ENCODE peak calls at places on chromosome 19, in six cellular contexts. O, Z, V, D, U and L are unnamed samples.

GRCh38 chr19:703651-704446 is 4.9 kb upstream of the PALM start:
- DNase-seq in O (peak), Z (peak), V (peak), D (no peak), U (peak), L (peak)

GRCh38 chr19:10193666-10194499 is 870 bp downstream of the DNMT1 start:
- DNase-seq in O (peak), Z (peak), V (peak), D (no peak), U (peak), L (no peak)

GRCh38 chr19:22331521-22331920 is 45.3 kb downstream of the ZNF729 start:
- DNase-seq in O (no peak), Z (no peak), V (no peak), D (no peak), U (no peak), L (no peak)

GRCh38 chr19:33302974-33303790 is 848 bp upstream of the CEBPA start:
- DNase-seq in O (no peak), Z (no peak), V (peak), D (no peak), U (no peak), L (no peak)

GRCh38 chr19:8025321-8025720 is 19.9 kb upstream of the ELAVL1 start:
- DNase-seq in O (no peak), Z (no peak), V (no peak), D (no peak), U (no peak), L (no peak)

GRCh38 chr19:36246006-36246391 is 31.1 kb downstream of the ZNF146 start:
- DNase-seq in O (no peak), Z (no peak), V (no peak), D (no peak), U (no peak), L (no peak)

GRCh38 chr19:35348909-35349611 is 1.4 kb downstream of the FFAR1 start:
- DNase-seq in O (no peak), Z (no peak), V (peak), D (no peak), U (no peak), L (no peak)

GRCh38 chr19:10797078-10797477 is 38.9 kb downstream of the TMED1 start:
- DNase-seq in O (no peak), Z (no peak), V (no peak), D (no peak), U (no peak), L (no peak)

GRCh38 chr19:42396248-42396541 is 6.1 kb upstream of the CNFN start:
- DNase-seq in O (no peak), Z (no peak), V (no peak), D (no peak), U (no peak), L (no peak)

GRCh38 chr19:36108684-36109083 is 2.3 kb upstream of the OVOL3 start:
- DNase-seq in O (no peak), Z (no peak), V (no peak), D (no peak), U (no peak), L (no peak)

GRCh38 chr19:8306235-8307054 is 1.7 kb downstream of the CD320 start:
- DNase-seq in O (peak), Z (no peak), V (peak), D (no peak), U (no peak), L (no peak)

GRCh38 chr19:21750586-21751128 is 16.7 kb downstream of the ZNF100 start:
- DNase-seq in O (no peak), Z (no peak), V (no peak), D (no peak), U (no peak), L (no peak)

GRCh38 chr19:21084343-21084742 is 2.3 kb downstream of the ZNF714 start:
- DNase-seq in O (no peak), Z (no peak), V (no peak), D (peak), U (no peak), L (no peak)

GRCh38 chr19:31054430-31054829 is 294.8 kb downstream of the TSHZ3 start:
- DNase-seq in O (no peak), Z (no peak), V (peak), D (no peak), U (no peak), L (no peak)

GRCh38 chr19:55028757-55029156 is 9.3 kb downstream of the GP6 start:
- DNase-seq in O (no peak), Z (no peak), V (no peak), D (no peak), U (no peak), L (no peak)

GRCh38 chr19:5977222-5977784 is 637 bp downstream of the RANBP3 start:
- DNase-seq in O (no peak), Z (no peak), V (no peak), D (no peak), U (no peak), L (no peak)

GRCh38 chr19:19775891-19776205 is 42.9 kb upstream of the ZNF14 start:
- DNase-seq in O (no peak), Z (no peak), V (no peak), D (no peak), U (no peak), L (no peak)

GRCh38 chr19:7869453-7869909 is 4.7 kb downstream of the PRR36 start:
- DNase-seq in O (peak), Z (peak), V (peak), D (no peak), U (peak), L (peak)

GRCh38 chr19:10672529-10673150 is 18.5 kb downstream of the ILF3 start:
- DNase-seq in O (no peak), Z (no peak), V (no peak), D (no peak), U (no peak), L (no peak)

GRCh38 chr19:10333758-10334339 is 520 bp upstream of the RAVER1 start:
- DNase-seq in O (no peak), Z (no peak), V (peak), D (no peak), U (no peak), L (no peak)

GRCh38 chr19:16620584-16620983 is 7.4 kb downstream of the MED26 start:
- DNase-seq in O (no peak), Z (no peak), V (no peak), D (no peak), U (no peak), L (no peak)

GRCh38 chr19:16618248-16618647 is 9.8 kb downstream of the MED26 start:
- DNase-seq in O (no peak), Z (no peak), V (no peak), D (no peak), U (no peak), L (no peak)

GRCh38 chr19:16621165-16621800 is 6.7 kb downstream of the MED26 start:
- DNase-seq in O (no peak), Z (no peak), V (no peak), D (no peak), U (no peak), L (no peak)

GRCh38 chr19:16620018-16620417 is 8.0 kb downstream of the MED26 start:
- DNase-seq in O (no peak), Z (no peak), V (no peak), D (no peak), U (no peak), L (no peak)

GRCh38 chr19:16619456-16619855 is 8.5 kb downstream of the MED26 start:
- DNase-seq in O (no peak), Z (no peak), V (no peak), D (no peak), U (no peak), L (no peak)
- TF ChIP-seq TAF1 in O (no peak), Z (no peak), V (no peak), D (no peak), U (no peak), L (no peak)

DNA sequence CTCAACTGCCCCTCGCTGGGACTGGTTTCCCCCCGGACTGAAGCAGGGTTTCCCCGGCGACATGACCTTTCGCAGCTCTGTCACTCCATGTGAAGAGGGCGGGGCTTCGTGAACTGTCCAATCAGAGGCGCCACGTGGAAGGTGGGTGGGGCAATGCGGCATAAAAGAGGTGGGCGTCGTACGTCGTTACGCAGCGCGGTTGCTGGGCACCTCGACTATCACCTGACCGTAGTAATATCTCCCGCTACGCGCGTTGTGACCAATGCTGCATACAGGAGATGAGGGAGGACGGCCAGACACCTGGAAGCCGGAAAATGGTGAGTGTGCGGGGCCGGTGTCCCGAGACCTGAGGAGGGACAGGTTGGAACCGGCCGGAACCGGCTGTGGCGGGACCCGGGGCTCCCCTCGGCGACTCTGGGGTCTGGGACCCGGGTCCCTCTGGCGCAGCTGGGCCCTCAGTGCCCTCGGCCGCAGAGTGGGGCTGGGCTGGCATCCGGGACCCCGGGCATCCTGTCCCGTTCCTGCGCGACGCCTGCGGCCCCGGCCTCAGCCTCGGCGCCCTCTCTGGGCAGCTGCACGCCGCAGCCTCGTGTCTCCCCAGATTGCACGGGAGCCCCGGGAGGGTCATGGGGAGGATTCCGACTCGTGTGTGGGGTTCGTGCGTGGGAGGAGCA is 32.1 kb downstream of the ZNF136 start:
- DNase-seq in O (no peak), Z (no peak), V (no peak), D (no peak), U (no peak), L (no peak)
- TF ChIP-seq POLR2A in O (no peak), Z (no peak), V (no peak), D (no peak), U (no peak), L (no peak)

GRCh38 chr19:17620696-17621095 is 65.2 kb downstream of the COLGALT1 start:
- DNase-seq in O (no peak), Z (no peak), V (no peak), D (no peak), U (no peak), L (no peak)

GRCh38 chr19:17625043-17625442 is 63.1 kb downstream of the UNC13A start:
- DNase-seq in O (no peak), Z (no peak), V (no peak), D (no peak), U (no peak), L (no peak)

GRCh38 chr19:17625980-17626379 is 62.2 kb downstream of the UNC13A start:
- DNase-seq in O (no peak), Z (no peak), V (no peak), D (no peak), U (no peak), L (no peak)

GRCh38 chr19:17624314-17624991 is 63.7 kb downstream of the UNC13A start:
- DNase-seq in O (no peak), Z (no peak), V (no peak), D (no peak), U (no peak), L (no peak)

DNA sequence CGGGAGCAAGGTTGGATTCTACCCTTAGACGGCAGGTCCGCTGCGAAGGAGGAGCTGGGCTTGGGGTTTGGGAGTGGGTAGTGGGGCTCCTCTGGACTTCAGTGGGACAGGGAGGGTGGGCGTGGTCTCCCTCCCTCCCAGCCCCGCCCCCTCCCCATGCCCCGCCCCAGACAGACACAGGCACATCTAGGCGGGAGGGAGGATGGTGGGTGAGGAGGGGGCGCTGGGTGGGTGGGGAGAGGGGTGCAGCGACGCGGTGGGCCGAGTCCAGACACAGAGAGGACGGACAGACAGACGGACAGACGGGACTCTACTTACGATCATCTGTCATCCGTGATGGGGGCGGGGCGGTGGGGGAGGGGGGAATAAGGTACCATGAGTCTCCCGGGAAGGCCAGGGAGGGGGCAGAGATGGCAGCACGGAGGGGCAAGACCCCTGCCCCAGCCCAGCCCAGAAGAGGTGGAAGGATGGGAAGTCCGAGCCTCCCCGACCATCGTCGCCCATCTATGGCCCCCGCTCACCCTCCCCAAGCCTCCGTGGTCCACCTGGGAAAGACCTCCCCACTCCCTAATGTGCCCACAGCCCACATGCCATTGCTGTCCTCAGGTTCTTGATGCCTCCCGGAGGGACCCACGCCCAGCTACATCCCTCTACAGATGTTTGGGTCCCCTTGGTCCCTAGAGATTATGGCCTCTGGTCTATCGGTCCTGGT is 64.8 kb downstream of the UNC13A start:
- DNase-seq in O (peak), Z (no peak), V (no peak), D (no peak), U (no peak), L (no peak)
- TF ChIP-seq TAF1 in O (no peak), Z (no peak), V (no peak), D (no peak), U (no peak), L (no peak)

GRCh38 chr19:48859711-48860572 is 8.5 kb downstream of the PLEKHA4 start:
- DNase-seq in O (peak), Z (no peak), V (peak), D (no peak), U (no peak), L (peak)
- TF ChIP-seq POLR2A in O (peak), Z (no peak), V (no peak), D (peak), U (no peak), L (no peak)

DNA sequence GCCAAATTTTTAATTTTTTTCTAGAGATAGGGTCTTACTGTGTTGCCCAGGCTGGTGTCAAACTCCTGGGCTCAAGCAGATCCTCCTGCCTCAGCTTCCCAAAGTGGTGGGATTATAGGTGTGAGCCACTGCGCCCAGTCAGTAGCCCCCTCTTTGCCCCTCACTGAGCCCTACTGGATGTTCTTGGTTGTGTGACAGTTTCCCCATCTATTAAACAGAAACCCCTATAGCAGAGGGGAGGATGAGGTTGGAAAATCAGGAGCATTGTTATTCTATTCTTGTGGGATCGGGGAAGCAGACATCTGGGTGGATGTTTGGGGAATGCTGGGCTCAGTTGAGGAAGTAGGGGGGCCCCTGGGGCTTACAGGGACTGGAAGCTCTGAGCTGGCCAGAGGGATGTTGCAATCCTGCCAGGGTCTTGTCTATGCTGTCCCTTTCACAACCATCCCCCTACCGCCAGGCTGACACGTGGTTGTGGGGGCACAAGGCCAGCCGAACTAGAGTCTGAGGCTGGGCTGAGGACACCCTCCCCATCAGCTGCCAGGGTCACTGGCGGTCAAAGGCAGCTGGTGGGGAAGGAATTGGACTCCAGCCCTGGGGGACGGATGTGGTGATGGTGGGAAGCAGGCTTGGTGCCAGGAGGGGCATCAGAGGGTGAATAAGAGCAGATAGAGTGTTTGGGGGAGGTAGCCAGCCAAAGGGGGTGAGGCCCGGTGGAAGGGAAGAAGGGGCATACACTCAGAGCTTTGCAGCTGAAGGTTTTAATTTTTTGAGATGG is 10.9 kb downstream of the APOC1 start:
- DNase-seq in O (no peak), Z (no peak), V (no peak), D (no peak), U (peak), L (no peak)
- TF ChIP-seq TAF1 in O (no peak), Z (no peak), V (no peak), D (no peak), U (peak), L (no peak)

GRCh38 chr19:38928406-38929001 is 2.1 kb downstream of the SARS2 start:
- DNase-seq in O (no peak), Z (no peak), V (no peak), D (no peak), U (no peak), L (no peak)

GRCh38 chr19:38933544-38933943 is 2.8 kb downstream of the MRPS12 start:
- DNase-seq in O (no peak), Z (no peak), V (no peak), D (no peak), U (no peak), L (no peak)

GRCh38 chr19:38929929-38930775 is at the start of gene SARS2:
- DNase-seq in O (peak), Z (peak), V (peak), D (peak), U (peak), L (peak)

GRCh38 chr19:38932425-38933179 is 1.9 kb downstream of the MRPS12 start:
- DNase-seq in O (peak), Z (no peak), V (no peak), D (no peak), U (peak), L (no peak)

GRCh38 chr19:38930776-38931761 is at the start of gene MRPS12:
- DNase-seq in O (peak), Z (peak), V (no peak), D (peak), U (peak), L (peak)
- TF ChIP-seq POLR2A in O (peak), Z (peak), V (peak), D (peak), U (peak), L (peak)

GRCh38 chr19:53394522-53394973 is 401 bp upstream of the ZNF765 start:
- DNase-seq in O (no peak), Z (no peak), V (no peak), D (peak), U (peak), L (no peak)
- TF ChIP-seq TAF1 in O (no peak), Z (no peak), V (no peak), D (no peak), U (no peak), L (no peak)

DNA sequence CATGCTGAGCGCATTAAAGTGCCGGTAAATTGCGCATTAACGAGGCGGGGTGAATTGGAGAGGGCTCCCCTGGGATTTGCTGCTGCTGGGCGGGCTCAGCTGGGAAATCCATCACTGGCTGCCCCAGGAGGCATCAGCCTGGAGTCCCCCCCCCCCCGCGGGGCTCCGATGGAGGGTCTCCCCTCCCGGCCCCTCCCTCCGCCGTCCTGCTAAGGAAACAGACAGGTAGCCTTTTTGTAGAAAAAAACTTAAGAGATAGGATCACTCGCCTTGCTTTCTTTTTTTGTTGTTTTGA is 6.8 kb downstream of the TLE6 start:
- DNase-seq in O (no peak), Z (no peak), V (no peak), D (no peak), U (no peak), L (no peak)
- TF ChIP-seq POLR2A in O (no peak), Z (no peak), V (no peak), D (no peak), U (no peak), L (no peak)